ENCODE peak calls at places on chromosomes 3 and 15, in four cellular contexts. Q, L, F and B are unnamed samples.

GRCh38 chr3:142898346-142899213 is 9.7 kb upstream of the PCOLCE2 start:
- DNase-seq in Q (no peak), L (no peak), F (no peak), B (no peak)

GRCh38 chr15:71800835-71801745 is 9.3 kb upstream of the NR2E3 start:
- DNase-seq in Q (peak; percentile 75), L (peak; percentile 55), F (peak; percentile 53), B (peak; percentile 29)

GRCh38 chr3:48694610-48695051 is 8.9 kb upstream of the NCKIPSD start:
- DNase-seq in Q (no peak), L (peak; percentile 63), F (no peak), B (peak; percentile 65)

GRCh38 chr3:184946922-184947321 is 135.0 kb downstream of the VPS8 start:
- DNase-seq in Q (no peak), L (no peak), F (peak; percentile 47), B (no peak)

GRCh38 chr3:157464283-157464682 is 27.6 kb downstream of the PTX3 start:
- DNase-seq in Q (no peak), L (no peak), F (no peak), B (no peak)

GRCh38 chr3:107824822-107825371 is 265.9 kb downstream of the CD47 start:
- DNase-seq in Q (no peak), L (no peak), F (no peak), B (no peak)

GRCh38 chr3:146221276-146221675 is 29.6 kb downstream of the PLSCR4 start:
- DNase-seq in Q (no peak), L (no peak), F (no peak), B (no peak)

GRCh38 chr3:99579246-99579645 is 59.1 kb upstream of the COL8A1 start:
- DNase-seq in Q (no peak), L (no peak), F (no peak), B (no peak)

GRCh38 chr15:59372352-59373211 is at the start of gene MYO1E:
- DNase-seq in Q (peak; percentile 96), L (peak; percentile 94), F (no peak), B (peak; percentile 83)

GRCh38 chr15:79290642-79291275 is 8.2 kb downstream of the ANKRD34C start:
- DNase-seq in Q (no peak), L (no peak), F (no peak), B (no peak)

GRCh38 chr15:31516874-31517273 is 190.2 kb downstream of the KLF13 start:
- DNase-seq in Q (no peak), L (no peak), F (no peak), B (no peak)

GRCh38 chr3:8888296-8888915 is 74.9 kb downstream of the RAD18 start:
- DNase-seq in Q (no peak), L (no peak), F (no peak), B (no peak)

GRCh38 chr3:47412842-47413520 is 32.2 kb downstream of the PTPN23 start:
- DNase-seq in Q (no peak), L (no peak), F (no peak), B (no peak)

GRCh38 chr3:47412453-47412756 is 31.6 kb downstream of the PTPN23 start:
- DNase-seq in Q (no peak), L (no peak), F (no peak), B (no peak)

GRCh38 chr3:47414161-47414564 is 33.3 kb downstream of the PTPN23 start:
- DNase-seq in Q (no peak), L (no peak), F (no peak), B (no peak)

GRCh38 chr3:47414666-47415587 is 34.1 kb downstream of the PTPN23 start:
- DNase-seq in Q (no peak), L (no peak), F (no peak), B (no peak)

GRCh38 chr3:47413751-47414150 is 32.9 kb downstream of the PTPN23 start:
- DNase-seq in Q (no peak), L (no peak), F (no peak), B (peak; percentile 55)
- H3K36me3 ChIP-seq in Q (no peaks in the 10 kb centered on the region), L (peaks cover 30% of the 10 kb centered on the region), F (no peaks in the 10 kb centered on the region), B (peaks cover 18% of the 10 kb centered on the region)

DNA sequence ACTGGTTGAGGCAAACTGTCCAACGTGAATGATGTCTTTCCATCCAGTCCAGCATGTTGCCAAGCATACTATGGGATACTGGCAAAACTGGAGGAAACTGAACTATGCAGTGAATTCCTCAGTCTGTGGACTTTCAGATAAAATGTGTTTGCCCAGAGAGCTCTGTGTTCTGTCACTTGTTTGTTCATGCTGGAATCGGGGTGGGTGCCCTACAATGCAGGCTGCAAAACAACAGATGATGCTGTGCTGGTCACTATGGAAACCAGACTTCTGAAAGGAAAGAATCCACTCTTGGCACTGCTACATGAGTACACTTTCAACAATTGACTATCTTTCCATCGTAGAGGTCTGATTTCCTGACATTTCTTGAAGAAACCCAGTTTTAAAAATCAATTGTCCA is 272.5 kb upstream of the ARHGEF26 start:
- DNase-seq in Q (no peak), L (no peak), F (no peak), B (no peak)
- H3K4me1 ChIP-seq in Q (peaks cover 6% of the 10 kb centered on the region), L (no peaks in the 10 kb centered on the region), F (no peaks in the 10 kb centered on the region), B (no peaks in the 10 kb centered on the region)

DNA sequence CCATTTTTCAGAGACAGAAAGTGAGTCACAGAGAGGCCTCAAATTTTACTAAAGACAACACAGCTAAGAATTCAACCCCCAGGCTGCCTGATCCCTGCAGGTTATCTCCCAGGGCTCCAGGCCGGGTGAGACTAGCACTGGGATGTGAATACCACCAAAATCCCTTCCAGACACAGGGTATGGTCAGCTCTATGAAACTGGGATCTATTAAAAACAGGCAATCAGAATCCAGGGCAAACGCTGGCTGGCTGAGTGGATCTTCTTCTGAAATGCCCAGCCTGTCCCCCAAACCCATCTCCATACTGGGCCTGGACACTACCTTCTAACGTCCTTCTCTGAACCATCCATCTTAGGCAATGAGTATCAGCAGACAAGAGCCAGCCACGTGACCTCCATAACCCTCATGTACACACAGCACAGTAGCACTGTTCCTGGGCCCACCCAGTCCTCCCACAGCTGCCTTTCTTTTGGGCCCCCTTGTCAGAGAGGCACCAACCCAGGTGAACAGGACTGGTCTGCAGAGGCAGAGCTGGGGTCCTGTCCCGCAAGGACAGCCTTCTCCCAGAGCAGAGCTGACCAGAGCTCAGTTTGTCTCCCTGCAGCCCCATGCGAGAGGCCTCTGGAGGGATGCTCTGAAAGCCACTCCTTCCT is 1.9 kb downstream of the RAB6B start:
- DNase-seq in Q (no peak), L (no peak), F (no peak), B (no peak)
- H3K36me3 ChIP-seq in Q (no peaks in the 10 kb centered on the region), L (no peaks in the 10 kb centered on the region), F (no peaks in the 10 kb centered on the region), B (no peaks in the 10 kb centered on the region)

GRCh38 chr3:141414141-141414689 is 45.9 kb downstream of the ZBTB38 start:
- DNase-seq in Q (no peak), L (peak; percentile 55), F (no peak), B (no peak)

GRCh38 chr3:141414800-141415462 is 46.6 kb downstream of the ZBTB38 start:
- DNase-seq in Q (no peak), L (no peak), F (no peak), B (no peak)

GRCh38 chr3:141412936-141413354 is 44.6 kb downstream of the ZBTB38 start:
- DNase-seq in Q (peak; percentile 60), L (peak; percentile 95), F (peak; percentile 45), B (peak; percentile 88)

GRCh38 chr3:141412087-141412935 is 44.0 kb downstream of the ZBTB38 start:
- DNase-seq in Q (peak; percentile 44), L (peak; percentile 69), F (peak; percentile 86), B (peak; percentile 66)

DNA sequence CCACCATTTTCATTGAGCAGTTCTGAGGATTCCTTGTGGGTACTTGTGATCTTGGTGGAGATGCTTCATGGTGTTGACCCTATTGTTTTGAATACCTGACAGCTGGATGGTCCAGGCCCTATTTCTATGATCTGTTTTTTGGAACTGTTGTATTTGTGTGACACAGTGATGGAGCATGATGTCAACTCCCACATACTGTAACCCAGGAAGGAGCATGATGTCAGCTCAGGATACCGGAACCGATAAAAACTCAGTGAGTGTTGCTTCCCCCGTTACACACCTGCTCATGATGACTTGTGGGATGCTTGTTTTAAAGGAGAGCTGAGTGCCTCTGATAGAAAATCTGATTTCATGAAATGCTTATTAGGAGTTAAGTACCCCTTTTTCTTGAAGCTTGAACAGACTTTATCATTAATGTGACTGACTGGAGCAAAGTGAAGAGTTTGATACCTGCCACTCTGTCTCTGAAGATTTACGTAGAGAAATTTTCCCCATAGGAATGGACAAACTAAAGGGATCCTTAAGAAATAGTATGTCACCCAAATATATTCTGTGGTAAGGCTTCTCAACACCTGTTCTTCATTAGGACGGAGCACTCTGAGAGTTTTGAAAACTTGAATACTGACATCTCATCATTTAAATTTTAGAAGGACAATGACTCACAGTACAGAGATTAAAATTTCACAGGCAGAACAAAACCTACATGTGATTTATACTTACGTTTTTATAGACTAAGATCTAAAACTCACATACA is 45.3 kb downstream of the ZBTB38 start:
- DNase-seq in Q (no peak), L (no peak), F (peak; percentile 25), B (no peak)
- H3K4me1 ChIP-seq in Q (peaks cover 17% of the 10 kb centered on the region), L (peaks cover 79% of the 10 kb centered on the region), F (peaks cover 94% of the 10 kb centered on the region), B (peaks cover 38% of the 10 kb centered on the region)

GRCh38 chr15:44566176-44566575 is 29.2 kb downstream of the EIF3J start:
- DNase-seq in Q (no peak), L (no peak), F (no peak), B (no peak)

GRCh38 chr15:44569316-44569715 is 32.4 kb downstream of the EIF3J start:
- DNase-seq in Q (no peak), L (no peak), F (no peak), B (no peak)

GRCh38 chr15:44565387-44566169 is 28.6 kb downstream of the EIF3J start:
- DNase-seq in Q (no peak), L (no peak), F (no peak), B (no peak)

GRCh38 chr15:44573386-44573785 is 36.4 kb downstream of the EIF3J start:
- DNase-seq in Q (no peak), L (no peak), F (no peak), B (no peak)

GRCh38 chr15:44568338-44568737 is 31.4 kb downstream of the EIF3J start:
- DNase-seq in Q (no peak), L (no peak), F (no peak), B (no peak)
- H3K36me3 ChIP-seq in Q (peaks cover 22% of the 10 kb centered on the region), L (peaks cover 28% of the 10 kb centered on the region), F (peaks cover 12% of the 10 kb centered on the region), B (peaks cover 34% of the 10 kb centered on the region)

DNA sequence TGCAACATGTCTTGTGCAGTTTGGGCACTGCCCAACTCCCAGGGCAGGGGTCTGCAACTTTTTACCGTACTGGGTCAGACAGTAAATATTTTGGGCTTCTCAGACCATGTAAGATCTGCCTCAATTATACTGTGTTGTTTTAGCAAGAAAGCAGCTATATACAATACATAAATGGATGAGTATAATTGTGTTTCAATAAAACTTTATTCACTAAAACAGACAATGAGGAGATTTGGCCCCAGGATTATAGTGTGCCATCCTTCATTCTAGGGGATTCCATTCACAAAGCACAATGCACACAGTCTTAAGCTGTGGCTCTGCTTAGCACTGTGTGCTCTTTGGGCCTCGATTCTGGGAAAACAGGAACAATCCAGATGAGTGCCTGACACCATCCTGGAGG is 354.4 kb upstream of the PROK2 start:
- DNase-seq in Q (no peak), L (no peak), F (no peak), B (no peak)
- H3K4me1 ChIP-seq in Q (no peaks in the 10 kb centered on the region), L (no peaks in the 10 kb centered on the region), F (peaks cover 6% of the 10 kb centered on the region), B (no peaks in the 10 kb centered on the region)

DNA sequence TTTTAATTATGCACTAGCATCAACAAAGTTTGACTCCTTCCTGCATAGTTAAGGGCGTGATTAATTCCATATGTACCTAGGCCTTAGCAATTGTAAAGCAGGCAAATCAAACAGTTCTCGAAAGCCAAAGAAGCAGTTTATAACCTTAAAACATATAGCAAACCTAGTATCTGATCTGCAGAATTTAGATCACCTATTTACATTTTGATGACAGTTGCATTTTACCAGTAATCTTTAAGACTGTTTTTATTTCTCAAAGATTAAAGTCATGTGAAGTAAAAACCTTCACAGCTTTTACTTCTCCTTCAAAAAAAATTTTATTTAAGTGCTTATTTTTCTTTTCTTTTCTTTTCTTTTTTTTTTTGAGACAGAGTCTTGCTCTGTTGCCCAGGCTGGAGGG is 20.9 kb upstream of the UBP1 start:
- DNase-seq in Q (no peak), L (no peak), F (no peak), B (no peak)
- H3K36me3 ChIP-seq in Q (no peaks in the 10 kb centered on the region), L (no peaks in the 10 kb centered on the region), F (no peaks in the 10 kb centered on the region), B (no peaks in the 10 kb centered on the region)

GRCh38 chr3:170356596-170357175 is 829 bp upstream of the SKIL start:
- DNase-seq in Q (peak; percentile 93), L (peak; percentile 87), F (peak; percentile 92), B (peak; percentile 66)
- H3K4me1 ChIP-seq in Q (peaks cover 19% of the 10 kb centered on the region), L (peaks cover 46% of the 10 kb centered on the region), F (peaks cover 32% of the 10 kb centered on the region), B (peaks cover 8% of the 10 kb centered on the region)